ENCODE peak calls at places on chromosomes 13 and 19, in seven cellular contexts. One of them, this sample, is unnamed.

GRCh38 chr13:75481176-75482069 is 546 bp downstream of the TBC1D4 start:
- DNase-seq in naive B cell: peak
- DNase-seq in HT1080: peak
- DNase-seq in T-helper 1 cell: no peak
- DNase-seq in trophoblast cell: peak
- DNase-seq in heart left ventricle: peak
- DNase-seq in fibroblast of mammary gland: no peak
- DNase-seq in this sample: peak

GRCh38 chr19:4534836-4535658 is at the start of gene PLIN5:
- DNase-seq in T-helper 1 cell: no peak
- DNase-seq in heart left ventricle: peak
- DNase-seq in trophoblast cell: peak
- DNase-seq in naive B cell: peak
- DNase-seq in HT1080: peak
- DNase-seq in fibroblast of mammary gland: no peak
- DNase-seq in this sample: peak

GRCh38 chr13:22880756-22881701 is 299.8 kb upstream of the SGCG start:
- DNase-seq in HT1080: no peak
- DNase-seq in naive B cell: no peak
- DNase-seq in fibroblast of mammary gland: no peak
- DNase-seq in trophoblast cell: no peak
- DNase-seq in T-helper 1 cell: no peak
- DNase-seq in heart left ventricle: no peak
- DNase-seq in this sample: no peak

GRCh38 chr19:40807147-40808020 is 8.4 kb downstream of the EGLN2 start:
- DNase-seq in trophoblast cell: peak
- DNase-seq in heart left ventricle: no peak
- DNase-seq in HT1080: no peak
- DNase-seq in naive B cell: no peak
- DNase-seq in fibroblast of mammary gland: no peak
- DNase-seq in T-helper 1 cell: no peak
- DNase-seq in this sample: no peak

GRCh38 chr19:41542622-41543021 is 33.3 kb upstream of the CEACAM21 start:
- DNase-seq in T-helper 1 cell: no peak
- DNase-seq in naive B cell: no peak
- DNase-seq in heart left ventricle: no peak
- DNase-seq in HT1080: no peak
- DNase-seq in trophoblast cell: no peak
- DNase-seq in fibroblast of mammary gland: no peak
- DNase-seq in this sample: no peak

GRCh38 chr19:6412111-6412999 is 12.3 kb downstream of the KHSRP start:
- DNase-seq in T-helper 1 cell: no peak
- DNase-seq in heart left ventricle: no peak
- DNase-seq in trophoblast cell: peak
- DNase-seq in fibroblast of mammary gland: no peak
- DNase-seq in HT1080: no peak
- DNase-seq in naive B cell: peak
- DNase-seq in this sample: peak

GRCh38 chr19:17794731-17795494 is at the start of gene B3GNT3:
- DNase-seq in T-helper 1 cell: no peak
- DNase-seq in trophoblast cell: peak
- DNase-seq in naive B cell: no peak
- DNase-seq in fibroblast of mammary gland: no peak
- DNase-seq in heart left ventricle: no peak
- DNase-seq in HT1080: peak
- DNase-seq in this sample: no peak

GRCh38 chr19:1855040-1855827 is 7.0 kb upstream of the REXO1 start:
- DNase-seq in fibroblast of mammary gland: peak
- DNase-seq in T-helper 1 cell: peak
- DNase-seq in naive B cell: peak
- DNase-seq in trophoblast cell: peak
- DNase-seq in HT1080: peak
- DNase-seq in heart left ventricle: peak
- DNase-seq in this sample: peak

GRCh38 chr13:50459658-50460057 is 383.8 kb downstream of the DLEU7 start:
- DNase-seq in fibroblast of mammary gland: no peak
- DNase-seq in HT1080: no peak
- DNase-seq in heart left ventricle: no peak
- DNase-seq in naive B cell: no peak
- DNase-seq in T-helper 1 cell: no peak
- DNase-seq in trophoblast cell: no peak
- DNase-seq in this sample: no peak

GRCh38 chr19:15178629-15179308 is 22.0 kb downstream of the NOTCH3 start:
- DNase-seq in fibroblast of mammary gland: no peak
- DNase-seq in HT1080: no peak
- DNase-seq in trophoblast cell: no peak
- DNase-seq in heart left ventricle: no peak
- DNase-seq in T-helper 1 cell: no peak
- DNase-seq in naive B cell: no peak
- DNase-seq in this sample: no peak

GRCh38 chr19:9945319-9945966 is 9.1 kb upstream of the OLFM2 start:
- DNase-seq in HT1080: peak
- DNase-seq in fibroblast of mammary gland: peak
- DNase-seq in T-helper 1 cell: no peak
- DNase-seq in heart left ventricle: peak
- DNase-seq in naive B cell: no peak
- DNase-seq in trophoblast cell: peak
- DNase-seq in this sample: peak

GRCh38 chr19:16814526-16815100 is 14.6 kb upstream of the SIN3B start:
- DNase-seq in HT1080: no peak
- DNase-seq in fibroblast of mammary gland: peak
- DNase-seq in heart left ventricle: no peak
- DNase-seq in naive B cell: no peak
- DNase-seq in trophoblast cell: no peak
- DNase-seq in T-helper 1 cell: no peak
- DNase-seq in this sample: no peak

GRCh38 chr13:67943116-67943515 is 713.0 kb upstream of the PCDH9 start:
- DNase-seq in trophoblast cell: no peak
- DNase-seq in HT1080: no peak
- DNase-seq in fibroblast of mammary gland: peak
- DNase-seq in T-helper 1 cell: no peak
- DNase-seq in naive B cell: no peak
- DNase-seq in heart left ventricle: no peak
- DNase-seq in this sample: no peak

This sample was measured in sigmoid colon.